ENCODE peak calls at places on chromosomes 1 and 21, in five cellular contexts. K, Q, B, Z and D are unnamed samples.

GRCh38 chr1:96559707-96560588 is 161.6 kb upstream of the PTBP2 start:
- DNase-seq in Z (no peak), Q (no peak), B (no peak), K (peak; percentile 51), D (no peak)

GRCh38 chr1:221774054-221774842 is 32.4 kb upstream of the DUSP10 start:
- DNase-seq in B (no peak), K (no peak), Z (no peak), Q (no peak), D (no peak)

GRCh38 chr1:75074719-75075395 is 59.3 kb upstream of the LHX8 start:
- DNase-seq in Q (no peak), B (no peak), K (no peak), Z (no peak), D (no peak)

GRCh38 chr1:234825498-234826176 is 215.7 kb upstream of the IRF2BP2 start:
- DNase-seq in Z (no peak), K (no peak), B (no peak), Q (peak; percentile 29), D (no peak)

GRCh38 chr1:111204211-111204883 is 3.9 kb upstream of the DENND2D start:
- DNase-seq in B (no peak), Q (peak; percentile 80), Z (peak; percentile 54), K (peak; percentile 89), D (peak; percentile 94)

GRCh38 chr1:235367000-235367908 is at the start of gene TBCE:
- DNase-seq in B (peak; percentile 99), Q (peak; percentile 98), Z (peak; percentile 84), K (peak; percentile 99), D (peak; percentile 99)

GRCh38 chr1:25744140-25744581 is 55.8 kb upstream of the SELENON start:
- DNase-seq in B (peak; percentile 40), K (peak; percentile 56), Z (no peak), Q (peak; percentile 17), D (peak; percentile 78)

GRCh38 chr1:156833598-156833997 is 16.9 kb upstream of the SH2D2A start:
- DNase-seq in B (no peak), Q (no peak), Z (no peak), K (no peak), D (no peak)

GRCh38 chr1:171841050-171841910 is at the start of gene DNM3:
- DNase-seq in Z (peak; percentile 78), B (peak; percentile 99), K (peak; percentile 88), Q (no peak), D (peak; percentile 93)

GRCh38 chr1:42172394-42173133 is 8.0 kb upstream of the GUCA2A start:
- DNase-seq in Z (no peak), K (no peak), B (no peak), Q (no peak), D (peak; percentile 66)

GRCh38 chr1:9652379-9653194 is 1.1 kb downstream of the PIK3CD start:
- DNase-seq in Q (no peak), B (peak; percentile 30), K (peak; percentile 70), Z (peak; percentile 63), D (peak; percentile 76)

GRCh38 chr21:35953570-35953969 is 106.8 kb downstream of the SETD4 start:
- DNase-seq in K (no peak), B (no peak), Q (peak; percentile 32), Z (no peak), D (no peak)

GRCh38 chr1:201448981-201449380 is 20.0 kb downstream of the PHLDA3 start:
- DNase-seq in B (no peak), K (no peak), Q (no peak), Z (no peak), D (no peak)

GRCh38 chr21:36199021-36199420 is 42.4 kb downstream of the DOP1B start:
- DNase-seq in B (no peak), K (no peak), Z (no peak), Q (no peak), D (no peak)

GRCh38 chr1:1124786-1125642 is 9.1 kb upstream of the C1orf159 start:
- DNase-seq in Z (no peak), Q (peak; percentile 86), B (no peak), K (peak; percentile 49), D (no peak)

GRCh38 chr1:8670371-8670818 is 147.0 kb downstream of the RERE start:
- DNase-seq in K (no peak), Z (no peak), B (no peak), Q (no peak), D (no peak)

GRCh38 chr21:38590449-38590848 is 92.2 kb upstream of the ERG start:
- DNase-seq in B (no peak), Z (no peak), K (no peak), Q (no peak), D (no peak)

GRCh38 chr1:105914403-105914802 is 1142.1 kb upstream of the PRMT6 start:
- DNase-seq in Q (no peak), K (no peak), Z (no peak), B (no peak), D (no peak)

GRCh38 chr1:236829085-236829484 is 34.0 kb downstream of the MTR start:
- DNase-seq in Q (no peak), K (no peak), B (no peak), Z (no peak), D (no peak)

GRCh38 chr1:228058172-228058980 is 24.1 kb upstream of the ARF1 start:
- DNase-seq in B (no peak), Z (no peak), Q (no peak), K (no peak), D (peak; percentile 56)

GRCh38 chr21:25350056-25350455 is 257.2 kb downstream of the MRPL39 start:
- DNase-seq in Z (peak; percentile 1), K (no peak), B (peak; percentile 31), Q (peak; percentile 2), D (no peak)